ENCODE peak calls at places on chromosome 21, in five cellular contexts. R is SHP77, A is caudate nucleus, U is iris pigment epithelial cell, X is NCI-H1092 treated with DMSO at 0.1 percent for 48 hours. I is an unnamed sample.

GRCh38 chr21:14603202-14603601 is 57.1 kb upstream of the SAMSN1 start:
- DNase-seq in R (no peak), X (no peak), A (no peak), U (peak; percentile 86), I (no peak)

GRCh38 chr21:33067457-33067856 is 2.5 kb upstream of the OLIG1 start:
- DNase-seq in A (no peak), U (no peak), R (no peak), X (no peak), I (no peak)

GRCh38 chr21:19510057-19510456 is 1106.5 kb upstream of the TMPRSS15 start:
- DNase-seq in U (no peak), A (no peak), R (no peak), X (no peak), I (no peak)

GRCh38 chr21:32424674-32425073 is 12.2 kb downstream of the EVA1C start:
- DNase-seq in R (no peak), X (no peak), U (no peak), A (no peak), I (no peak)

GRCh38 chr21:44418108-44418875 is 37.0 kb upstream of the LRRC3 start:
- DNase-seq in X (no peak), U (no peak), A (no peak), R (no peak), I (no peak)

GRCh38 chr21:46116189-46116845 is 18.4 kb downstream of the COL6A2 start:
- DNase-seq in R (no peak), A (no peak), X (no peak), U (no peak), I (no peak)

GRCh38 chr21:44092201-44092600 is 15.0 kb upstream of the PWP2 start:
- DNase-seq in X (no peak), U (no peak), A (no peak), R (no peak), I (no peak)

GRCh38 chr21:18493420-18493819 is 89.8 kb upstream of the TMPRSS15 start:
- DNase-seq in X (no peak), U (peak; percentile 1), A (peak; percentile 5), R (no peak), I (no peak)

GRCh38 chr21:37566790-37567725 is 200.5 kb downstream of the DYRK1A start:
- DNase-seq in X (no peak), U (no peak), R (no peak), A (no peak), I (no peak)

GRCh38 chr21:44789880-44790279 is 11.7 kb downstream of the UBE2G2 start:
- DNase-seq in U (peak; percentile 40), A (no peak), R (no peak), X (no peak), I (no peak)

GRCh38 chr21:16534408-16535099 is 804.8 kb downstream of the USP25 start:
- DNase-seq in U (peak; percentile 76), A (peak; percentile 84), R (no peak), X (peak; percentile 77), I (peak; percentile 14)

GRCh38 chr21:16072692-16073091 is 342.9 kb downstream of the USP25 start:
- DNase-seq in U (peak; percentile 79), A (peak; percentile 30), X (no peak), R (no peak), I (no peak)

GRCh38 chr21:31284797-31285397 is 59.2 kb downstream of the TIAM1 start:
- DNase-seq in R (no peak), A (no peak), U (peak; percentile 55), X (no peak), I (peak; percentile 16)

GRCh38 chr21:43262427-43262826 is 93.6 kb downstream of the CRYAA start:
- DNase-seq in U (peak; percentile 9), R (no peak), X (no peak), A (no peak), I (no peak)

GRCh38 chr21:28482657-28483056 is 510.0 kb downstream of the LTN1 start:
- DNase-seq in X (no peak), A (no peak), R (no peak), U (no peak), I (no peak)

GRCh38 chr21:33751120-33751519 is 108.8 kb downstream of the ITSN1 start:
- DNase-seq in A (no peak), X (no peak), R (no peak), U (no peak), I (no peak)

GRCh38 chr21:36203603-36203889 is 46.9 kb downstream of the DOP1B start:
- DNase-seq in R (no peak), X (no peak), A (peak; percentile 43), U (peak; percentile 91), I (no peak)

GRCh38 chr21:34344584-34344983 is 19.2 kb upstream of the KCNE2 start:
- DNase-seq in X (no peak), R (no peak), A (no peak), U (no peak), I (no peak)

GRCh38 chr21:33189237-33189636 is 40.5 kb upstream of the IFNAR2 start:
- DNase-seq in U (no peak), A (no peak), R (peak; percentile 13), X (no peak), I (peak; percentile 72)

GRCh38 chr21:42003051-42003461 is 7.1 kb downstream of the ZBTB21 start:
- DNase-seq in U (peak; percentile 3), A (no peak), X (no peak), R (no peak), I (no peak)

GRCh38 chr21:15001773-15002647 is 62.8 kb downstream of the NRIP1 start:
- DNase-seq in A (no peak), R (no peak), U (peak; percentile 32), X (peak; percentile 60), I (no peak)

GRCh38 chr21:33089439-33089838 is 19.5 kb downstream of the OLIG1 start:
- DNase-seq in U (no peak), X (no peak), R (no peak), A (no peak), I (no peak)

GRCh38 chr21:14260459-14260764 is 44.5 kb downstream of the RBM11 start:
- DNase-seq in R (no peak), A (no peak), U (no peak), X (no peak), I (no peak)

GRCh38 chr21:20272791-20273362 is 725.3 kb upstream of the NCAM2 start:
- DNase-seq in U (no peak), R (no peak), A (no peak), X (no peak), I (no peak)

GRCh38 chr21:22575165-22575584 is 1577.0 kb downstream of the NCAM2 start:
- DNase-seq in X (peak; percentile 62), U (peak; percentile 12), R (peak; percentile 61), A (no peak), I (no peak)

GRCh38 chr21:35619184-35619583 is 441.1 kb downstream of the SETD4 start:
- DNase-seq in U (peak; percentile 86), A (no peak), R (no peak), X (no peak), I (no peak)

GRCh38 chr21:45572783-45573451 is 30.7 kb upstream of the SLC19A1 start:
- DNase-seq in R (no peak), U (no peak), A (no peak), X (no peak), I (no peak)

GRCh38 chr21:45306453-45306831 is 18.7 kb upstream of the POFUT2 start:
- DNase-seq in R (no peak), U (no peak), X (no peak), A (no peak), I (no peak)

GRCh38 chr21:32350211-32350980 is 42.4 kb downstream of the URB1 start:
- DNase-seq in A (no peak), R (no peak), U (no peak), X (no peak), I (no peak)

GRCh38 chr21:36135391-36136094 is 664 bp downstream of the CBR3 start:
- DNase-seq in U (peak; percentile 89), X (peak; percentile 67), A (peak; percentile 69), R (peak; percentile 77), I (peak; percentile 61)

GRCh38 chr21:45187646-45188045 is 100.0 kb downstream of the POFUT2 start:
- DNase-seq in R (no peak), A (no peak), U (no peak), X (no peak), I (no peak)

GRCh38 chr21:23507501-23507900 is 2099.8 kb downstream of the MRPL39 start:
- DNase-seq in A (no peak), R (no peak), U (no peak), X (no peak), I (no peak)

GRCh38 chr21:35217504-35218060 is 168.5 kb upstream of the RUNX1 start:
- DNase-seq in X (peak; percentile 27), U (peak; percentile 90), R (no peak), A (no peak), I (peak; percentile 84)

GRCh38 chr21:36100971-36101641 is 31.3 kb downstream of the CBR1 start:
- DNase-seq in A (no peak), R (no peak), X (no peak), U (no peak), I (no peak)

GRCh38 chr21:32087452-32087851 is 191.4 kb downstream of the MIS18A start:
- DNase-seq in R (no peak), X (no peak), U (no peak), A (no peak), I (no peak)

GRCh38 chr21:38821959-38822682 is 16.4 kb downstream of the ETS2 start:
- DNase-seq in R (no peak), A (no peak), U (no peak), X (no peak), I (no peak)

GRCh38 chr21:35635261-35635660 is 425.1 kb downstream of the SETD4 start:
- DNase-seq in R (no peak), U (peak; percentile 77), A (no peak), X (no peak), I (no peak)

I was measured in NCI-H2029.